ENCODE peak calls at places on chromosomes 3 and 15, in six cellular contexts. W is breast epithelium, C is GM12865, H is psoas muscle, G is heart right ventricle, S is endothelial cell. Q is an unnamed sample.

GRCh38 chr3:112856537-112856936 is 9.9 kb upstream of the CD200R1L start:
- DNase-seq in W (no peak), C (peak), H (no peak), G (no peak), S (no peak), Q (no peak)

GRCh38 chr15:80052597-80053304 is 6.7 kb upstream of the ZFAND6 start:
- DNase-seq in W (no peak), C (peak), H (no peak), G (no peak), S (no peak), Q (no peak)

GRCh38 chr15:85750807-85751730 is 43.7 kb downstream of the KLHL25 start:
- DNase-seq in W (peak), C (no peak), H (peak), G (no peak), S (no peak), Q (peak)

GRCh38 chr15:60901647-60902046 is 327.5 kb downstream of the RORA start:
- DNase-seq in W (no peak), C (peak), H (no peak), G (no peak), S (no peak), Q (no peak)

GRCh38 chr3:194123735-194124134 is 12.2 kb upstream of the HES1 start:
- DNase-seq in W (no peak), C (no peak), H (no peak), G (no peak), S (no peak), Q (no peak)

GRCh38 chr3:188747487-188747886 is 424.3 kb upstream of the TPRG1 start:
- DNase-seq in W (no peak), C (no peak), H (no peak), G (no peak), S (no peak), Q (no peak)

GRCh38 chr3:171261487-171261886 is 198.7 kb downstream of the TNIK start:
- DNase-seq in W (no peak), C (no peak), H (no peak), G (no peak), S (no peak), Q (no peak)

GRCh38 chr3:141456328-141456689 is 30.5 kb upstream of the RASA2 start:
- DNase-seq in W (no peak), C (no peak), H (no peak), G (peak), S (no peak), Q (no peak)

GRCh38 chr3:33775363-33775762 is 23.1 kb upstream of the PDCD6IP start:
- DNase-seq in W (no peak), C (no peak), H (no peak), G (no peak), S (no peak), Q (no peak)

GRCh38 chr3:120182613-120183524 is 88.6 kb upstream of the GSK3B start:
- DNase-seq in W (no peak), C (peak), H (no peak), G (no peak), S (no peak), Q (no peak)

GRCh38 chr3:69541823-69542264 is 156.0 kb upstream of the FRMD4B start:
- DNase-seq in W (no peak), C (no peak), H (no peak), G (peak), S (peak), Q (no peak)

GRCh38 chr3:52714335-52715302 is 8.7 kb downstream of the SPCS1 start:
- DNase-seq in W (no peak), C (no peak), H (no peak), G (no peak), S (peak), Q (peak)

GRCh38 chr3:135106445-135106844 is 311.4 kb downstream of the EPHB1 start:
- DNase-seq in W (no peak), C (peak), H (no peak), G (no peak), S (peak), Q (no peak)

GRCh38 chr15:38809621-38810020 is 245.0 kb upstream of the RASGRP1 start:
- DNase-seq in W (no peak), C (no peak), H (no peak), G (no peak), S (no peak), Q (no peak)

GRCh38 chr3:185176756-185177359 is 24.0 kb upstream of the C3orf70 start:
- DNase-seq in W (no peak), C (peak), H (no peak), G (no peak), S (peak), Q (no peak)

GRCh38 chr3:174120997-174121396 is 723.5 kb downstream of the NLGN1 start:
- DNase-seq in W (no peak), C (no peak), H (no peak), G (no peak), S (no peak), Q (no peak)

GRCh38 chr3:15055019-15055557 is 10.0 kb downstream of the MRPS25 start:
- DNase-seq in W (no peak), C (peak), H (no peak), G (no peak), S (no peak), Q (no peak)

GRCh38 chr3:102026656-102027055 is 177.3 kb downstream of the NFKBIZ start:
- DNase-seq in W (no peak), C (no peak), H (no peak), G (no peak), S (no peak), Q (no peak)

GRCh38 chr3:186054481-186055399 is 54.1 kb downstream of the ETV5 start:
- DNase-seq in W (no peak), C (peak), H (no peak), G (no peak), S (no peak), Q (no peak)

GRCh38 chr15:72168131-72168825 is 29.3 kb downstream of the GRAMD2A start:
- DNase-seq in W (no peak), C (no peak), H (no peak), G (peak), S (no peak), Q (no peak)

GRCh38 chr3:59115355-59116136 is 65.7 kb upstream of the CFAP20DC start:
- DNase-seq in W (no peak), C (peak), H (no peak), G (no peak), S (no peak), Q (no peak)

GRCh38 chr3:137808015-137808414 is 43.9 kb downstream of the SOX14 start:
- DNase-seq in W (no peak), C (no peak), H (no peak), G (no peak), S (no peak), Q (no peak)

GRCh38 chr3:24020036-24020691 is 75.1 kb downstream of the NR1D2 start:
- DNase-seq in W (no peak), C (no peak), H (no peak), G (no peak), S (no peak), Q (no peak)

GRCh38 chr3:184448321-184449160 is 68.7 kb downstream of the CHRD start:
- DNase-seq in W (no peak), C (no peak), H (no peak), G (no peak), S (no peak), Q (no peak)

DNA sequence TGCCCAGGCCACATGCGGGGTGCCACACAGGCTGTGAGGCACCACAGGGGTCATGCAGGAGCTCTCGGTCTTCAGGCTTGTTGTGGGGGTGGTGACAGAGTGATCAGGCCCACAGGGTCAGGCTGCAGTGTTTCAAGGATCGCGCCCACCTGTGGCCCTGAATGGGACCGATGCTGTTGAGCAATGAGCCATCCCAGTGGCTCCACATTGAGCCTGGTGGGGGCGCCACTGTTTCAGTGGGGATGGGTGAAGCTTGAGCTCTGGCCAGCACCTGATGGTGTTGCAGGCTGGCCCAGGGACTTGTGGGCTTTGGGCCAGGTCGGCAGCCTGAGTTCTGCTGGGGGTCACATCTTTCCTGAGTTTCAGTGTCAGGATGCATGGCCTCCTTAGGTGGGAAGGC is 230.1 kb downstream of the UBE3A start:
- DNase-seq in W (no peak), C (no peak), H (no peak), G (no peak), S (no peak), Q (no peak)
- TF ChIP-seq CTCF in W (no peak), C (no peak), H (no peak), G (no peak), S (no peak), Q (no peak)

DNA sequence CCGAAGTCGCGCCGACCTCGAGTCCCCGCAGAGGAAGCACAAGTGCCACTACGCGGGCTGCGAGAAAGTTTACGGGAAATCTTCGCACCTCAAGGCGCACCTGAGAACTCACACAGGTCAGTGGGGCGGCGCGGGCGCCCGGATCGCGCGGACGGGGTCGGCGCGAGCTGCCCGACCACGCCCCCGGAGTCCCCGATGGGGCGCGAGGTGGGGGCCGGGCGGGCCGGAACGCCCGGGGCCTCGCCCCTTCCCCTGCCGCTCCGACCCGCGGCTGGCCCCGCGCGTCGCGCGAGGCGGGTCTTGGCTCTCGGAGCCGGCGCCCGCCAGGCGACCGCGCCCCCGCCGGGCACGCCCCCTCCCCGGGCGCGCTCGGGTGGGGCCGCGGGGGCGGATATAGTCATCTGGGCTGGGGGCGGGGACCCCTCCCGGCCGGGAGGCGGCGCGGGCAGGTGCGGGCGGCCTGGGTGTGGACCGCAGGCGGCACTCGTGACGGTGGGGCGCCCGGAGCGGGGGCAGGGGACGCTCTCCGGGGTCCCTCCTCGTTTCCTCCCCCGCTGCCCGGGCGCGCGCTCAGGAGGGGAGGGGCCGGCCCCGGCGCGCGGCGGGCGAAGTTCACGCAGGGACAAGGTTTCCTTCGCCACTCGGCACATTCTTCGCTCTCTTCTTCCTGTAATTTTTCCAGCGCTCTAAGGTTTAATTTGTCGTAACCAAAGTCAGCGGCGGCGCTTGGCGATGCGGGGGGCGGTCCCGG is 1.2 kb downstream of the KLF13 start:
- DNase-seq in W (no peak), C (peak), H (peak), G (peak), S (peak), Q (peak)
- TF ChIP-seq CTCF in W (no peak), C (no peak), H (peak), G (peak), S (peak), Q (no peak)

DNA sequence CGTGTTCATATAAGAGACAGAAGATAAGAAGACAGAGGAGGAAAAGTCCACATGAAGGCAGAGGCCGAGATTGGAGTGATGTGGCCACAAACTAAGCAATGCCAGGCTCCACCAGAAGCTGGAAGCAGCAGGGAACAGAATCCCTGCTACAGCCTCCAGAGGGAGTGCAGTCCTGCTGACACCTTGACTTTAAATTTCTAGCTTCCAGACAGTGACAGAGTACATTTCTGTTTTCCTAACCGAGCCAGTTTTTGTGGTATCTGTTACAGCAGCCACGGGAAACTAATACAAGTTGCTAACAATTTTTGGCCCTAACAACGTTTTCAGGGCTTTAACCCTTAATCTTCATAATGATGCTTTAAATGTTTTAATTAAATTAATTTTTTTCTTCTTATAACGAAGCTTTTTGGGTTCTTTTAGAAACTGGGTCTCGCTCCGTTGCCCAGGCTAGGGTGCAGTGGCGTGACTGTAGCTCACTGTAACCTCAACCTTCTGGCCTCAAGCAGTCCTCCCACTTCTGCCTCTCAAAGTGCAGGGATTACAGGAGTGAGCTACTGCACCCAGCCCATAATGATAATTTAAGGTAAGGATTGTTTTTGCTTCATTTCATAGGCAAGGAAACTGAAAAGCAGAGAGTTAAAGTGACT is 202.3 kb upstream of the PROK2 start:
- DNase-seq in W (no peak), C (no peak), H (no peak), G (no peak), S (peak), Q (no peak)
- TF ChIP-seq CTCF in W (peak), C (peak), H (peak), G (peak), S (peak), Q (peak)

DNA sequence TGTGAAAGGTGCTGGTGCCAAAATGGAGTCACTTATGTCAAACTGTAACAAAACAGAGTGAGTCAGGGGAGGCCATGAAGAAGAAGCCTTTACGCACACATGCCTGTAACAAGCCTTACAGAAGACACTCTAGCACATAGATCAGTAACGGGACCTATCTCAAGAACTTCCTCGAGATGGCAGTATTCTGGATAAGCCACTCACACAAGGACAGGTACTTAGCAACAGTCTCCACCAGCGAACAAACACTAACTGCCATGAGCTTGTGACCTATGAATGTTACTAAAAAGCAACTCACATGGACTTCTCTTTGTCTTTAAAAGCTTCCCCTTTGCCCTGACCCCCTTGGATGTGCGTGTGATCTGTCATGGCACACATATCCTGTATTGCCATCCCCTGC is 235.1 kb downstream of the CD47 start:
- DNase-seq in W (no peak), C (peak), H (no peak), G (no peak), S (no peak), Q (no peak)
- TF ChIP-seq CTCF in W (no peak), C (peak), H (no peak), G (peak), S (no peak), Q (peak)

GRCh38 chr3:124351430-124352142 is 359.7 kb upstream of the ROPN1 start:
- DNase-seq in W (no peak), C (peak), H (no peak), G (no peak), S (peak), Q (no peak)
- TF ChIP-seq CTCF in W (peak), C (peak), H (peak), G (peak), S (no peak), Q (peak)